ENCODE peak calls at places on chromosome 20, in five cellular contexts. Q is tibial artery, H is heart right ventricle, A is upper lobe of left lung, G is AG04450. C is an unnamed sample.
A peak's percentile ranks its signal among the peaks of the same experiment; 100 is the strongest.

GRCh38 chr20:34312024-34312460 is 8.9 kb upstream of the AHCY start:
- DNase-seq in Q (no peak), H (no peak), A (no peak), G (no peak), C (no peak)

GRCh38 chr20:34829191-34829590 is 3.7 kb upstream of the NCOA6 start:
- DNase-seq in Q (no peak), H (no peak), A (no peak), G (no peak), C (no peak)

GRCh38 chr20:2822073-2822472 is 5.9 kb downstream of the TMEM239 start:
- DNase-seq in Q (no peak), H (no peak), A (no peak), G (no peak), C (peak; percentile 23)

GRCh38 chr20:62117362-62117646 is 5.0 kb upstream of the LSM14B start:
- DNase-seq in Q (no peak), H (no peak), A (no peak), G (no peak), C (no peak)

GRCh38 chr20:61355096-61355495 is 103.0 kb downstream of the CDH4 start:
- DNase-seq in Q (no peak), H (no peak), A (no peak), G (no peak), C (no peak)

GRCh38 chr20:2145376-2145775 is 43.7 kb downstream of the STK35 start:
- DNase-seq in Q (no peak), H (no peak), A (no peak), G (no peak), C (no peak)

GRCh38 chr20:25057234-25058050 is 497 bp downstream of the ACSS1 start:
- DNase-seq in Q (peak; percentile 91), H (peak; percentile 81), A (peak; percentile 82), G (no peak), C (peak; percentile 72)

GRCh38 chr20:380763-381580 is 412 bp downstream of the TRIB3 start:
- DNase-seq in Q (no peak), H (peak; percentile 53), A (peak; percentile 70), G (no peak), C (peak; percentile 56)

GRCh38 chr20:40991181-40991889 is 37.3 kb upstream of the TOP1 start:
- DNase-seq in Q (peak; percentile 65), H (no peak), A (peak; percentile 63), G (no peak), C (peak; percentile 12)

GRCh38 chr20:55777641-55778040 is 227.7 kb downstream of the CBLN4 start:
- DNase-seq in Q (no peak), H (no peak), A (no peak), G (no peak), C (no peak)

GRCh38 chr20:37519508-37520416 is 1.3 kb upstream of the NNAT start:
- DNase-seq in Q (no peak), H (peak; percentile 24), A (peak; percentile 19), G (no peak), C (no peak)

GRCh38 chr20:3728354-3728753 is 4.1 kb upstream of the HSPA12B start:
- DNase-seq in Q (no peak), H (no peak), A (no peak), G (no peak), C (no peak)

GRCh38 chr20:8757146-8757545 is 311.7 kb upstream of the PLCB4 start:
- DNase-seq in Q (no peak), H (no peak), A (no peak), G (peak; percentile 42), C (no peak)

GRCh38 chr20:7728373-7728772 is 211.9 kb downstream of the HAO1 start:
- DNase-seq in Q (no peak), H (no peak), A (no peak), G (no peak), C (no peak)

GRCh38 chr20:37346526-37347346 is 796 bp downstream of the SRC start:
- DNase-seq in Q (peak; percentile 69), H (no peak), A (no peak), G (no peak), C (no peak)

GRCh38 chr20:2618815-2619214 is 33.6 kb upstream of the NOP56 start:
- DNase-seq in Q (no peak), H (no peak), A (no peak), G (no peak), C (no peak)

GRCh38 chr20:46056970-46057855 is 28.2 kb downstream of the SLC12A5 start:
- DNase-seq in Q (no peak), H (peak; percentile 57), A (no peak), G (no peak), C (no peak)

GRCh38 chr20:991850-992249 is 10.3 kb downstream of the RSPO4 start:
- DNase-seq in Q (no peak), H (no peak), A (no peak), G (no peak), C (no peak)

GRCh38 chr20:37901667-37902503 is 1.0 kb upstream of the VSTM2L start:
- DNase-seq in Q (no peak), H (no peak), A (peak; percentile 57), G (peak; percentile 3), C (no peak)

GRCh38 chr20:52619671-52620070 is 352.5 kb upstream of the TSHZ2 start:
- DNase-seq in Q (no peak), H (no peak), A (no peak), G (no peak), C (no peak)

GRCh38 chr20:23629017-23629541 is 8.7 kb downstream of the CST3 start:
- DNase-seq in Q (no peak), H (no peak), A (peak; percentile 54), G (peak; percentile 8), C (no peak)

GRCh38 chr20:21514553-21515251 is 838 bp upstream of the NKX2-2 start:
- DNase-seq in Q (no peak), H (no peak), A (no peak), G (no peak), C (no peak)

GRCh38 chr20:54173653-54174451 is at the start of gene CYP24A1:
- DNase-seq in Q (no peak), H (no peak), A (peak; percentile 34), G (no peak), C (no peak)

GRCh38 chr20:40651121-40651520 is 37.9 kb downstream of the MAFB start:
- DNase-seq in Q (no peak), H (no peak), A (no peak), G (no peak), C (no peak)

GRCh38 chr20:37283530-37284195 is 5.8 kb upstream of the MANBAL start:
- DNase-seq in Q (no peak), H (no peak), A (no peak), G (no peak), C (no peak)

GRCh38 chr20:50198211-50198666 is 7.6 kb downstream of the CEBPB start:
- DNase-seq in Q (no peak), H (no peak), A (no peak), G (no peak), C (no peak)

GRCh38 chr20:50195524-50196120 is 5.0 kb downstream of the CEBPB start:
- DNase-seq in Q (no peak), H (no peak), A (no peak), G (no peak), C (no peak)

GRCh38 chr20:50197463-50197862 is 6.8 kb downstream of the CEBPB start:
- DNase-seq in Q (no peak), H (no peak), A (no peak), G (no peak), C (no peak)

GRCh38 chr20:50196248-50196647 is 5.6 kb downstream of the CEBPB start:
- DNase-seq in Q (no peak), H (no peak), A (no peak), G (no peak), C (no peak)

GRCh38 chr20:50196896-50197295 is 6.3 kb downstream of the CEBPB start:
- DNase-seq in Q (no peak), H (no peak), A (no peak), G (no peak), C (no peak)
- TF ChIP-seq CTCF in Q (no peak), H (no peak), A (no peak), G (no peak), C (no peak)

GRCh38 chr20:57921701-57922482 is 212.1 kb upstream of the PMEPA1 start:
- DNase-seq in Q (no peak), H (no peak), A (no peak), G (no peak), C (no peak)

GRCh38 chr20:57918546-57918945 is 208.7 kb upstream of the PMEPA1 start:
- DNase-seq in Q (no peak), H (no peak), A (no peak), G (no peak), C (no peak)

GRCh38 chr20:57922701-57923100 is 212.9 kb upstream of the PMEPA1 start:
- DNase-seq in Q (no peak), H (no peak), A (no peak), G (no peak), C (no peak)

GRCh38 chr20:57920971-57921370 is 211.2 kb upstream of the PMEPA1 start:
- DNase-seq in Q (no peak), H (no peak), A (no peak), G (no peak), C (no peak)

GRCh38 chr20:57919059-57919458 is 209.2 kb upstream of the PMEPA1 start:
- DNase-seq in Q (no peak), H (no peak), A (no peak), G (no peak), C (no peak)
- H3K27me3 ChIP-seq in Q (no peaks in the 10 kb centered on the region), H (no peaks in the 10 kb centered on the region), A (no peaks in the 10 kb centered on the region), G (no peaks in the 10 kb centered on the region), C (no peaks in the 10 kb centered on the region)

DNA sequence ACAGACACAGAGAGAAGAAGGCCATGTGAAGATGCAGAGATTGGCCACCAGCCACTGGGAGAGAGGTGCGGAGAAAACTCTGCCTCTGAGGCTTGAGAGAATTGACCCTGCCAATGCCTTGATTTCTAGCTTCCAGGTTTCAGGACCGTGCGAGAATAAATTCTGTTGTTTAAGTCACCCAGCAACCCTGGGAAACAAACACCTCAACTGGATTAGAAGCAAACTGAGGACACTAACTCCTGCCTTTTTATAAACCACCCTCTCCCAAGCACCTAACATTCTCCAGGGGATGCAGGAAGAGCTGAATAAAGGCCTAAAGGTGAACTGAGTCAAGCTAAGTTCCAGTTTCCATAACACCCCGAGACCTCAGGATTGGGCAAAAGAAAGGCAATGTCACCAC is 136.1 kb downstream of the ANKRD60 start:
- DNase-seq in Q (no peak), H (no peak), A (no peak), G (no peak), C (no peak)
- H3K27ac ChIP-seq in Q (no peak overlapping the region), H (no peak overlapping the region), A (no peak overlapping the region), G (no peak overlapping the region), C (no peak overlapping the region)

GRCh38 chr20:20085812-20086211 is 33.5 kb downstream of the CFAP61 start:
- DNase-seq in Q (peak; percentile 72), H (no peak), A (peak; percentile 81), G (no peak), C (no peak)

GRCh38 chr20:20084296-20084752 is 32.0 kb downstream of the CFAP61 start:
- DNase-seq in Q (no peak), H (no peak), A (peak; percentile 21), G (no peak), C (no peak)

GRCh38 chr20:20079102-20079784 is 26.9 kb downstream of the CFAP61 start:
- DNase-seq in Q (no peak), H (no peak), A (peak; percentile 24), G (no peak), C (no peak)

GRCh38 chr20:20085071-20085470 is 32.7 kb downstream of the CFAP61 start:
- DNase-seq in Q (peak; percentile 80), H (peak; percentile 67), A (peak; percentile 39), G (no peak), C (no peak)

GRCh38 chr20:20083796-20084195 is 31.5 kb downstream of the CFAP61 start:
- DNase-seq in Q (no peak), H (no peak), A (no peak), G (no peak), C (no peak)
- TF ChIP-seq CTCF in Q (peak; percentile 37), H (peak; percentile 18), A (no peak), G (peak; percentile 46), C (peak; percentile 71)